ENCODE peak calls at places on chromosomes 12 and 14, in nine cellular contexts. X, H, W, L, Z, A, F, N and B are unnamed samples.

GRCh38 chr12:116318738-116319050 is 41.2 kb upstream of the MED13L start:
- DNase-seq in N (no peak), Z (no peak), A (no peak), F (no peak), H (no peak), X (no peak), L (peak), W (no peak), B (no peak)

GRCh38 chr14:28305938-28306337 is 460.6 kb upstream of the FOXG1 start:
- DNase-seq in H (no peak), F (no peak), X (no peak), L (no peak), N (no peak), Z (no peak), W (no peak), A (no peak), B (no peak)

GRCh38 chr12:10031771-10032175 is 1.3 kb downstream of the CLEC9A start:
- DNase-seq in X (peak), F (no peak), H (no peak), N (no peak), W (no peak), Z (peak), A (no peak), L (peak), B (no peak)

GRCh38 chr12:62459976-62460375 is 6.7 kb upstream of the MON2 start:
- DNase-seq in L (no peak), N (no peak), Z (no peak), H (no peak), F (no peak), W (no peak), X (no peak), A (no peak), B (no peak)

GRCh38 chr12:31589582-31589895 is 1.4 kb downstream of the DENND5B start:
- DNase-seq in W (peak), N (no peak), A (no peak), F (no peak), X (no peak), H (peak), Z (no peak), L (no peak), B (no peak)

GRCh38 chr14:73227812-73228781 is 9.2 kb upstream of the PAPLN start:
- DNase-seq in X (peak), H (no peak), L (peak), A (peak), Z (peak), N (peak), W (peak), F (peak), B (no peak)

GRCh38 chr12:131388164-131388795 is 322.6 kb upstream of the SFSWAP start:
- DNase-seq in L (no peak), H (no peak), F (no peak), N (no peak), Z (no peak), A (no peak), W (no peak), X (no peak), B (no peak)

GRCh38 chr12:121581681-121582439 is 1.0 kb upstream of the KDM2B start:
- DNase-seq in Z (peak), A (peak), F (peak), N (peak), W (no peak), H (no peak), L (peak), X (no peak), B (no peak)

GRCh38 chr14:73180385-73180805 is 44.1 kb downstream of the PSEN1 start:
- DNase-seq in F (no peak), H (no peak), W (no peak), N (peak), A (no peak), X (peak), Z (peak), L (peak), B (no peak)

GRCh38 chr12:130427381-130427887 is 89.7 kb downstream of the PIWIL1 start:
- DNase-seq in W (no peak), H (peak), A (no peak), F (peak), X (no peak), Z (no peak), L (no peak), N (no peak), B (no peak)

GRCh38 chr12:27595231-27595642 is 71.2 kb downstream of the PPFIBP1 start:
- DNase-seq in H (no peak), X (peak), Z (peak), N (no peak), A (no peak), L (peak), W (no peak), F (peak), B (peak)

GRCh38 chr12:13587721-13588389 is 391.3 kb downstream of the EMP1 start:
- DNase-seq in F (no peak), L (no peak), H (no peak), X (no peak), Z (no peak), A (no peak), W (no peak), N (no peak), B (no peak)

GRCh38 chr12:39227218-39227617 is 215.7 kb downstream of the KIF21A start:
- DNase-seq in X (peak), L (no peak), Z (no peak), F (no peak), H (no peak), W (no peak), A (no peak), N (peak), B (no peak)

GRCh38 chr14:74516451-74517155 is 23.0 kb downstream of the ISCA2 start:
- DNase-seq in Z (peak), F (no peak), L (no peak), X (no peak), N (no peak), H (peak), A (no peak), W (no peak), B (no peak)

GRCh38 chr14:36820111-36820709 is 158.6 kb downstream of the PAX9 start:
- DNase-seq in Z (no peak), N (no peak), H (no peak), F (no peak), L (no peak), W (no peak), X (no peak), A (no peak), B (no peak)

GRCh38 chr12:42652048-42652447 is 62.5 kb upstream of the PRICKLE1 start:
- DNase-seq in N (peak), L (no peak), F (no peak), Z (no peak), H (no peak), W (no peak), X (no peak), A (no peak), B (no peak)

GRCh38 chr12:132329739-132330548 is 555 bp upstream of the GALNT9 start:
- DNase-seq in F (no peak), N (no peak), L (no peak), W (no peak), H (no peak), Z (no peak), A (no peak), X (no peak), B (no peak)

DNA sequence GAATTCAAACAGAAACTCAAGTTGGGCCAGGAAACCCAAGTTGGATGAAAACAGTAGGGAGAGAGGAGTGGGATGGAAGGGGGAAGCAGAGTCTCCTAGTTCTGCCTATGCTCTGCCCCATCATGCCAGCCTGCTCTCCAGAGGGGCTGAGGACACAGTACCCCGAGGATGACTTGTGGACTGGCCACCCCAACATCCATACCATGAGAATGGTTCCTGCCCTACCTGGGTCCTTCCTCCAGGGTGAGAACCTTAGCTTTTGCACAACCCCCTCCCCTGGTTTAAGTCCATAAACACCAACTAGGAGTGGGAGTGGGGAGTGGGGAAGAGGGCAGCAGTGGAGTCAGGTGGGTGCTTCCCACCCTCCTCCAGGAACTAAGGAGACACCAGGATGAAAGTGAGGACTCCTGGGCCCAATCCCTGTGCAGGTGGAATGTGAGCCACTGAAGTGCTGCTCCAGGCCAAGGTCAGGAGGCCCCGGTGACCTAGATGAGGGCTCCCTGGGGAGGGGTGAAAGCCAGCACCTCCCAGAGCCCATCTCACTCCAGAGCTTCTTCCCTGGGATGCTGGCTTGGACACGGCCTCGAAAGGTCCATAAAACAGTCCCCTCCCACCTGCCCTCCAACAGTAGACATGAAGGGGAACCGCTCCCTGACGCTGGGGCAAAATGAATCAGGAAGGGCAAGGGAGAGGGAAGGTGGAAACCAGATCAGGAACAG is 6.6 kb downstream of the ZNF385A start:
- DNase-seq in A (no peak), H (no peak), X (no peak), L (no peak), Z (no peak), F (no peak), W (no peak), N (no peak), B (no peak)
- H3K4me3 ChIP-seq in A (peak), H (peak), X (no peak), L (peak), Z (no peak), F (no peak), W (no peak), N (no peak), B (peak)

GRCh38 chr14:103103461-103104388 is 9.2 kb downstream of the EXOC3L4 start:
- DNase-seq in H (peak), X (no peak), W (peak), Z (peak), F (peak), N (peak), A (peak), L (peak), B (no peak)
- TF ChIP-seq CTCF in H (peak), X (peak), W (no peak), Z (peak), F (peak), N (no peak), A (peak), L (peak), B (peak)

GRCh38 chr12:4116251-4117111 is 157.1 kb upstream of the CCND2 start:
- DNase-seq in A (no peak), X (peak), N (no peak), L (peak), W (peak), F (peak), Z (peak), H (no peak), B (peak)
- H3K4me3 ChIP-seq in A (no peak), X (no peak), N (no peak), L (no peak), W (peak), F (no peak), Z (no peak), H (no peak), B (no peak)

GRCh38 chr14:62181591-62181990 is 419.4 kb downstream of the SNAPC1 start:
- DNase-seq in A (no peak), N (no peak), W (no peak), L (no peak), F (no peak), Z (no peak), H (no peak), X (no peak), B (no peak)
- TF ChIP-seq CTCF in A (no peak), N (no peak), W (no peak), L (no peak), F (no peak), Z (no peak), H (no peak), X (no peak), B (no peak)

DNA sequence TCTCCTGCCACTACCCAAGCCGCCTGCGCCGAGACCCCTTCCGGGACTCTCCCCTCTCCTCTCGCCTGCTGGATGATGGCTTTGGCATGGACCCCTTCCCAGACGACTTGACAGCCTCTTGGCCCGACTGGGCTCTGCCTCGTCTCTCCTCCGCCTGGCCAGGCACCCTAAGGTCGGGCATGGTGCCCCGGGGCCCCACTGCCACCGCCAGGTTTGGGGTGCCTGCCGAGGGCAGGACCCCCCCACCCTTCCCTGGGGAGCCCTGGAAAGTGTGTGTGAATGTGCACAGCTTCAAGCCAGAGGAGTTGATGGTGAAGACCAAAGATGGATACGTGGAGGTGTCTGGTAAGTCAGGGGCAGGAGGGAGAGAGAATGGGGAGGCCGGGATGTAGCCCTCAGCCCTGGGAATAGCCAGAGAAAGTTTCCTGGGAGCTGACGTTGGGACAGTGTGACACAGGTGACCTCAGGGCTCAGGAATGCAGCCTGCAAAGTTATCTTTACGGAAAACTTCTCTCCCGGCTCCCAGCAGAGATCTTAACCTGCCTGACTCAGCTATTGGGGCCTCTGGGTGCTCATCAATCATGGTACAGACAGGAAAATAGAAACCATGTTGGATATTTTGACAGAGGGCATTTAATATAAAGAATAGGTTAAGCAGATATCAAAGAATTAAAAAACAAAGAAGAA is 747 bp downstream of the HSPB8 start:
- DNase-seq in N (no peak), Z (peak), A (no peak), X (no peak), F (no peak), L (peak), H (no peak), W (no peak), B (no peak)
- H3K4me3 ChIP-seq in N (no peak), Z (peak), A (peak), X (peak), F (peak), L (peak), H (peak), W (no peak), B (peak)

GRCh38 chr14:86404425-86404824 is 874.5 kb downstream of the FLRT2 start:
- DNase-seq in N (no peak), W (no peak), Z (peak), F (no peak), X (no peak), L (no peak), A (no peak), H (no peak), B (no peak)
- TF ChIP-seq CTCF in N (no peak), W (no peak), Z (no peak), F (no peak), X (no peak), L (no peak), A (no peak), H (no peak), B (no peak)

DNA sequence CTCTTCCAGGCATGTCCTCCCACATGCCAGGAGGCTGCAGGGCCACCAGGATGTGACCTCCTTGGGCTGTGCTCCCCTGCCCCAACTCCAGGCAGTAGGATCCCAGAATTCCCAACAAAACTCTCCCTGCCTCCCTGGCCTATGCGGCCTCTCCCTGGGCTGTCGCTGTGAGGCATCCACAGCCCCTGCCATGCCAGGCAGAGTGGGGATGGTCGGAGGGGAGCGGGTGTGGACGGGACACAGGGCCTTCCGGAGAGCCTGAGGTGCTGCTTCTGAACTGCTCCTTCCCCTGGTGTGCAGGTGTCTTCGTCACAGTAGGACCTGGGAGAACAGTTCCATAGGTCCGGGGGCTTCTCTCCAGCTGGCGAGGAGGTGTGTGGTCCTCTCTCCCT is 18.3 kb downstream of the GPR132 start:
- DNase-seq in X (no peak), N (no peak), H (no peak), W (no peak), A (no peak), Z (no peak), L (no peak), F (no peak), B (no peak)
- H3K4me3 ChIP-seq in X (no peak), N (no peak), H (no peak), W (no peak), A (no peak), Z (no peak), L (no peak), F (no peak), B (no peak)